ENCODE peak calls at places on chromosomes 2 and 18, in five cellular contexts. Q is astrocyte of the spinal cord, J is lower lobe of right lung, B is astrocyte, C is NB4. Y is an unnamed sample.

GRCh38 chr2:157874278-157874825 is 1.8 kb downstream of the ACVR1 start:
- DNase-seq in Q (no peak), C (no peak), J (no peak), B (peak; percentile 22), Y (no peak)

GRCh38 chr18:12032786-12033642 is 51.7 kb downstream of the IMPA2 start:
- DNase-seq in Q (peak; percentile 58), J (no peak), C (no peak), B (peak; percentile 54), Y (no peak)

GRCh38 chr18:48580782-48581181 is 42.0 kb downstream of the CTIF start:
- DNase-seq in C (no peak), Q (no peak), J (no peak), B (no peak), Y (no peak)

GRCh38 chr2:66431840-66432511 is 2.9 kb upstream of the MEIS1 start:
- DNase-seq in J (peak; percentile 45), C (peak; percentile 46), B (no peak), Q (no peak), Y (peak; percentile 45)

GRCh38 chr2:101111262-101111838 is 39.8 kb downstream of the TBC1D8 start:
- DNase-seq in B (no peak), J (no peak), C (no peak), Q (no peak), Y (no peak)

GRCh38 chr2:228674155-228674554 is 492.7 kb upstream of the SPHKAP start:
- DNase-seq in J (no peak), C (no peak), Q (no peak), B (no peak), Y (no peak)

GRCh38 chr18:79796531-79797390 is 977 bp upstream of the KCNG2 start:
- DNase-seq in C (no peak), J (no peak), Q (no peak), B (no peak), Y (peak; percentile 38)

GRCh38 chr2:241592126-241592845 is 33.7 kb downstream of the BOK start:
- DNase-seq in C (no peak), J (no peak), B (no peak), Q (no peak), Y (no peak)

GRCh38 chr2:112799291-112799975 is 15.1 kb upstream of the IL1A start:
- DNase-seq in Q (no peak), B (no peak), J (no peak), C (peak; percentile 47), Y (no peak)

GRCh38 chr2:216880509-216881184 is 20.8 kb upstream of the TNP1 start:
- DNase-seq in Q (peak; percentile 3), J (no peak), B (peak; percentile 13), C (no peak), Y (no peak)

GRCh38 chr18:5527603-5528002 is 16.2 kb downstream of the EPB41L3 start:
- DNase-seq in J (no peak), Q (peak; percentile 89), B (peak; percentile 85), C (no peak), Y (no peak)

DNA sequence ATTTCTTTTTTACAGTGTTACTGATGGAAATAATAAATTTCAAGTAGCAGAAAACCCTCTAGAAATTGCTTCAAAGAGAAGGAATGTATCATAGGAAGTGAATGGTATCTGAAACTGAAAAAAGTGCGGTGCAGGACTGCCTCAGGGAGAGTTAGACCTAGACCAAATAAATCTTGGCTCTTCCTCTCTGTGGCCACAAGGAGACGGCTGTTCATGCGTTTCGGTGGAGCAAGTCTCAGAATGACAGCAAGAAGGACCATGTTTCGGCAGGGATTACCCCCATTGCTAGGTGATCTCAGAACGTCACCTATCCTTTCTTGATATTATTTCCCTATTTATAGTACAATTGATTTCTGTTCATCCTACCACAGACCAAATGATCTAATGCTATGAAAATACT is 522.3 kb downstream of the SOX11 start:
- DNase-seq in C (no peak), B (no peak), Q (no peak), J (no peak), Y (no peak)
- TF ChIP-seq CTCF in C (no peak), B (no peak), Q (no peak), J (no peak), Y (no peak)

GRCh38 chr2:71460595-71461303 is 7.4 kb downstream of the DYSF start:
- DNase-seq in B (no peak), C (peak; percentile 28), Q (peak; percentile 26), J (no peak), Y (no peak)
- TF ChIP-seq CTCF in B (peak; percentile 68), C (peak; percentile 32), Q (peak; percentile 51), J (peak; percentile 59), Y (no peak)

DNA sequence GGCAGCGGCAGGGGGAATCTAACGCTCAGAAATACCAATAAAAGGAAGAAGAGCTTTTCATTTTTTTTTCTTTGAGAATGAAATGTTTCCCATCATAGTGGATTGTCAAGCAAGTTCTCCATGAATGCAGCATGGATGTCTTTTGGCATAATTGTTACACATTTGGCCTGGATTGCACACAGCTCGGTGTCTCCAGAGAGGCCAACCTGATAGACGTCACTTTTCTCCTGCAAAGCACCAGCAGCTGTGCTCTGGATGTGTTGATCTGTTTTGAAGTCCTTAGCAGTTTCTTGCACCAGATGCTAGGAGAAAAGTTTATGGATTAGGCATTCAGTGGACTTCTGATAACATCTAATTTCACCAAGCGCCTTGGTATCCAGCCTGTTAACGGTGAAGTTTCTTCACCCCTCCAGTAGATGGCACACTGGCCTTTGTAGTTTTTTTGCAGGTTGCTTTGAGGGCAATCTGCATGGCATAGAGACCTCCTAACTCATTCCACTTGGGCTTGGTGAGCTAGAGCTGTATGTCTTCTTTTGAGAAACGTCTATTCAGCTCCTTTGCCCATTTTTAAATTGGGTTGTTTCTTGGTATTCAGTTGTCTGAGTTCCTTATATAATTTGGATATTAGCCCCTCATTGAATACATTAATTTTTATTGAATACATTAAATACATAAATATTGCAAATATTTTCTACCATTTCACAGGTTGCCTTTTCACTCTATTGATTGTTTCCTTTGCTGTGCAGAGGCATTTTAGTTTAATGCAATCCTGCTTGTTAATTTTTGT is 59.7 kb downstream of the PTH2R start:
- DNase-seq in B (no peak), J (no peak), Q (peak; percentile 17), C (peak; percentile 70), Y (no peak)
- TF ChIP-seq CTCF in B (peak; percentile 24), J (peak; percentile 57), Q (peak; percentile 45), C (peak; percentile 82), Y (peak; percentile 36)

DNA sequence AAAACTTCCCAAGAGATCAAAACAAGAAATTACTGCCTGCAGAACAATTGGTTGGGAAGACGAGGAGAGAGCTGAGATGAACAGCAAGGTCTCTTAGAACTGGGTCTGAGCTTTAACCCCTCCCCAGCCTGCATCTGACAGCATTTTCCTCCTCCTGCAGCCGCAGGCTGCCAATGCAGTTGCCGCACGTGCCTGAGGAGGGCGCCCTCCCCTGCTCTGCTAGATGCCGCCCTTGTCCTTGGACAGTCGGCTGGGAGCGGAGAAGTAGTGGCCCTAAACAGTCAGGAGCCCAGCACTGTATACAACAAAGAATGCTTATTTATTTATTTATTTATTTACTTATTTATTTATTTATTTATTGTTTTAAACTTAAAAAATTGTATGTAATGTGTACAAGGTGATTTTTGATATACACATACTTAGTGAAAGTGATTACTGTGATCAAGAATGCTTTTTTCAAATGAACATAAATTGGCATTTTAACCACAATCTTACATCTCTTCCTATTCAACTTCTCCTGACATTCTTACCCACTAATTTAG is 776.4 kb downstream of the TSN start:
- DNase-seq in C (peak; percentile 12), B (no peak), J (no peak), Q (no peak), Y (no peak)
- TF ChIP-seq CTCF in C (peak; percentile 36), B (peak; percentile 11), J (no peak), Q (no peak), Y (no peak)

DNA sequence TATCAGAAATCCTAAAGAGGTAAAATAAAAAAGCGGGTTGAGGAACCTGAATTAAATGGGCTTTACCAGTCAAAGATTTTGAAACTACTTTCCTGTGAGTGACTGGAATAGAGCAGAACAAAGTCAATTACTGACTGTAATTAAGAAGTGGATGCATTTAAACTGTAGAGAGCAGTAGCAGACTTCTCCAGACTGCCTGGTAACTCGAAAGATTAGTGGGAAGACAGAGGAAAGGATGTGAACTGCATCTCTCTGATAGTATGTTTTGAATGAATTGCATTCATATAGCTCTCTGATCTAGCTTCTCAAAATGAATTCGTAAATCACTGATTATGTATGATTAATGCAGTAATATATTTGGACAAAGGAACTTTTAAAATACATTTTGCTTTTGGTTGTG is 303.9 kb downstream of the ARHGAP15 start:
- DNase-seq in C (no peak), B (no peak), Q (no peak), J (no peak), Y (no peak)
- TF ChIP-seq CTCF in C (no peak), B (no peak), Q (no peak), J (peak; percentile 29), Y (peak; percentile 10)

DNA sequence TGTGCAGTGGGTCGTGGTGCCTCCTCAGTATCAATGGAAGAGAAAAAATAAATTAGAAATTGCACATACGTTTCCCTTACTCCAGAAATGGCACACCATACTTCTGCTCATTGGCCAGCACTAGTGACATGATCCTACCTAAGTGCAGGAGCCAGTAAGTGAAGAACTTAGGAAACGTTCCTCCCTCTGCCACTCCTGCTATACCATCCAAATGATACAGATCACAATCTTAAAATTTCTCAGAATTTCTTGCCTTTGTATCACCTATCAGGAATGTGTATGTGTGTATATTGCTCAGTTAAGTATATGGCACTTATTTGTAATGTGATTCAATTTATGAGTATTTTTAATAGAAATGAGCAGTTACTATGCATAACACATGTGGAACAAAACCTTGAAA is 237.0 kb upstream of the UBE2E3 start:
- DNase-seq in J (no peak), Q (no peak), C (no peak), B (no peak), Y (no peak)
- TF ChIP-seq CTCF in J (no peak), Q (no peak), C (no peak), B (no peak), Y (no peak)

GRCh38 chr18:4450065-4450676 is 4.9 kb downstream of the DLGAP1 start:
- DNase-seq in Q (no peak), C (no peak), J (no peak), B (no peak), Y (no peak)

GRCh38 chr18:4454548-4455112 is 477 bp downstream of the DLGAP1 start:
- DNase-seq in B (no peak), Q (no peak), C (no peak), J (no peak), Y (no peak)

GRCh38 chr18:4453712-4454547 is 1.2 kb downstream of the DLGAP1 start:
- DNase-seq in C (no peak), B (no peak), J (peak; percentile 37), Q (no peak), Y (peak; percentile 48)

DNA sequence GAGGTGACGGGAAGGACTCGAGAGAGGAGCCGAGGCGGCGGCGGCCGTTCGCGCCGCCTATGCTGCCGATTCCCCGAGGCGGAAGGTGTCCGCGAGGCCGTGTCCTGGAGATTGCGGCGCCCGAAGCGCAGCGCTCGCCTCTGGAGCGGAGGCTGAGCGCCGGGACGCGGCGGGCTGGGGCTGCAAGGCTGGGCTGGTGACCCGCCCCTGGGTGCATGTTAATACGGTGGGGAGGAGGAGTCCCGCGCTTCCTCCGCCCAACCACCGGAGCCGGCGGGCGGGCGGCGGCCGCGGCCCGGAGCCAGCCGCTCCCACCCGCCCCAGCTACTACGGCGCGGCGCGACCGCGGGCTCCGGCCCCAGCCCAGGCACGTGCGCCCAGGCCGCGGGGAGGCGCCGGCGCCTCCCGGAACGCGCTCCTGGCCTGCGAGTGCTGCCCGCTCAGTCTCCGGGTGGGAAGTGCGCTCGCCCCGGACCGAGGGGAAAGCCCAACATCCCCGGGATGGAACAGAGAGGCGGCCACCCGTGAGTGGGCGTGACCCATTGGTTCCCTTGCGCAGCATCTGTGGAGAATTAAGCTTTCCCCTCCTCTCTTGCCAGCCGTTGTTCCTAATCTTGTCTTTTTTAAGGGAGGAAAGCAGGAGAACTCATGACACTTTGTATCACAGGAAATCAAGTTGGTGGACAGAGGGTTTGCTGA is at the start of gene DLGAP1:
- DNase-seq in Q (peak; percentile 64), J (peak; percentile 72), C (no peak), B (peak; percentile 53), Y (no peak)
- TF ChIP-seq CTCF in Q (no peak), J (no peak), C (no peak), B (no peak), Y (no peak)

GRCh38 chr2:193778293-193778692 is 1583.6 kb upstream of the TMEFF2 start:
- DNase-seq in C (no peak), J (no peak), Q (no peak), B (no peak), Y (no peak)

GRCh38 chr2:193776988-193777387 is 1582.3 kb upstream of the TMEFF2 start:
- DNase-seq in C (no peak), B (no peak), Q (no peak), J (no peak), Y (no peak)
- TF ChIP-seq CTCF in C (no peak), B (no peak), Q (no peak), J (no peak), Y (no peak)

Y was measured in Peyer's patch.